ENCODE peak calls at places on chromosomes 2 and 18, in ten cellular contexts. P, B, T, J, D, O, U, W, R and G are unnamed samples. For H3K4me1, the result is how much of the 10 kb centered on the place peaks cover.

GRCh38 chr2:183078163-183078466 is 432 bp upstream of the DUSP19 start:
- DNase-seq in R (peak), W (no peak), J (no peak), U (no peak), O (no peak), P (no peak), D (no peak), B (no peak), T (no peak), G (no peak)

GRCh38 chr2:149611100-149611820 is 23.7 kb upstream of the MMADHC start:
- DNase-seq in U (peak), J (no peak), O (no peak), P (no peak), T (peak), W (no peak), B (no peak), D (no peak), R (peak), G (no peak)

GRCh38 chr2:29603341-29603740 is 318.0 kb downstream of the ALK start:
- DNase-seq in R (no peak), P (no peak), W (no peak), D (no peak), U (no peak), B (no peak), O (no peak), J (no peak), T (peak), G (no peak)

GRCh38 chr2:96842600-96842999 is 1.2 kb downstream of the ANKRD23 start:
- DNase-seq in W (no peak), U (no peak), R (no peak), O (no peak), P (no peak), B (no peak), J (no peak), T (peak), D (no peak), G (no peak)

GRCh38 chr2:211846031-211846400 is 692.6 kb downstream of the ERBB4 start:
- DNase-seq in R (no peak), U (no peak), W (no peak), B (no peak), J (no peak), O (no peak), D (no peak), P (no peak), T (no peak), G (no peak)

GRCh38 chr2:36329251-36329650 is 26.3 kb upstream of the CRIM1 start:
- DNase-seq in P (no peak), R (no peak), U (peak), J (peak), O (no peak), B (no peak), W (no peak), D (no peak), T (no peak), G (no peak)

GRCh38 chr2:219454217-219454616 is 19.6 kb downstream of the SPEG start:
- DNase-seq in T (no peak), W (no peak), J (peak), B (no peak), O (no peak), R (no peak), D (no peak), U (no peak), P (no peak), G (no peak)

GRCh38 chr18:21826641-21827302 is 86.2 kb downstream of the MIB1 start:
- DNase-seq in R (no peak), B (no peak), O (no peak), P (no peak), D (no peak), W (no peak), T (no peak), J (no peak), U (no peak), G (no peak)

GRCh38 chr2:219991116-219991515 is 363.7 kb downstream of the SLC4A3 start:
- DNase-seq in J (no peak), T (no peak), W (no peak), D (no peak), R (no peak), B (no peak), U (no peak), O (no peak), P (no peak), G (no peak)

DNA sequence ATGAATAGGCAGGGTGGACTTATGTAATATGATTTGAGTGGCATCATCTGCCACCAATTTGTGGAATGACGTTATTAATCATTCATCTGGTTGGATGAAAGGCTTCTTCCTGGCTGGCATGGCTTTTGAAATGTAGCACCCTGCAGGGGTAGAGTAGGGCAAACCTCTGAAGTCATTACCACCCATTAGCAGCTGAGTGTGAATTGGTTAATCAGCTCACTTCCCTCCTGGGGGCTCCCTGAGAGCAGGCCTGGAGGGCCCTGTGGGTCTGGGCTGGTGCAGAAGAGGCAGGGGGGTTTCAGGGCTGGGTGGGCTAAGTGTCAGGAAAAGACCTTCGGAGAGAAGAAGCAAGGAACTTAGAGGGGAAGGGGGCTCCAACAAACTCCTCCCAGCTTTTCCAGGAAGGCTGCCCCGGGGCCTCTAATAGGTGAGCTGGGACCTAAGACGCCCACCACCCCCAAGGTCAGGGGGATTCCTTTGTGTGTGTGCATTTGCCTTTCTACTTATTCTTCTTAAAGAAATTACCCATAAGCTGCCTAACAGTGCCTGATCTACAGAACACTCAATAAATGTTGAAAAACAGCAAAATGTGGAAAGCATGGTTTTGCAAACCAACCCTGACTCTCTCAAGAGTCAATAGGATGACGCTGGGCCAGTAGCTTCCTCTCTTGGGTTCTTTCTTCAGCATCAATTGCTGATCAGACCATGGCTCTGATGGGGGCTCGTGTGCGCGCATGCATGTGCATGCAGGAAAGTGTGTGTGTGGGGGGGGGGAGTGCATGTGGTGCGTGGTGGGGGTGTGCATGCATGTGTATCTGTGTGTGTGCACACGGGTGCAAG is 49.7 kb upstream of the ZNF516 start:
- DNase-seq in O (no peak), T (peak), W (no peak), U (no peak), D (no peak), J (no peak), P (no peak), B (no peak), R (no peak), G (no peak)
- H3K4me1 ChIP-seq in O (under half), T (under half), W (under half), U (under half), D (under half), J (under half), P (under half), B (under half), R (under half), G (under half)

DNA sequence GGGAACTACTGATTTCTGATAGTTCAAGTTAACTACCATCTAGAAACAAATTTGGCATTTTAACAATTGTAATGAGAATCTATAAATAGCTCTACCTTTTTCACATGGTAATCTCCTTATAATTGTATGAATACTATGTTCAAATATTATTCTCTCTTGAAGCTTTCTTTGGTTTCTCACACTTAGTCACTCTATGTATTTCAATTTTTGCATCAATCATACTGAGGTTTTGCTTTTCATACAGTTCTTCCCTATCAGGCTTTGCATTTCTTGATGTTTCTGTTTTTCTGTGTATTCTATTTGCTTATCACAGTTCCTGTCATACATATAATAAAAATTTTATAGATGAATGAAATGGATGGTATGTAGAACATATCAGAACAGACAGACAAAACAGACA is 16.0 kb downstream of the VPS54 start:
- DNase-seq in U (no peak), J (no peak), D (no peak), O (no peak), B (no peak), P (no peak), W (no peak), T (no peak), R (no peak), G (no peak)
- H3K4me1 ChIP-seq in U (under half), J (under half), D (under half), O (under half), B (under half), P (under half), W (under half), T (under half), R (under half), G (under half)

GRCh38 chr2:190678444-190679162 is 29.7 kb downstream of the NAB1 start:
- DNase-seq in O (no peak), P (no peak), R (no peak), J (peak), D (no peak), T (peak), W (no peak), B (no peak), U (no peak), G (no peak)
- H3K4me1 ChIP-seq in O (under half), P (under half), R (under half), J (under half), D (under half), T (under half), W (under half), B (under half), U (under half), G (under half)

DNA sequence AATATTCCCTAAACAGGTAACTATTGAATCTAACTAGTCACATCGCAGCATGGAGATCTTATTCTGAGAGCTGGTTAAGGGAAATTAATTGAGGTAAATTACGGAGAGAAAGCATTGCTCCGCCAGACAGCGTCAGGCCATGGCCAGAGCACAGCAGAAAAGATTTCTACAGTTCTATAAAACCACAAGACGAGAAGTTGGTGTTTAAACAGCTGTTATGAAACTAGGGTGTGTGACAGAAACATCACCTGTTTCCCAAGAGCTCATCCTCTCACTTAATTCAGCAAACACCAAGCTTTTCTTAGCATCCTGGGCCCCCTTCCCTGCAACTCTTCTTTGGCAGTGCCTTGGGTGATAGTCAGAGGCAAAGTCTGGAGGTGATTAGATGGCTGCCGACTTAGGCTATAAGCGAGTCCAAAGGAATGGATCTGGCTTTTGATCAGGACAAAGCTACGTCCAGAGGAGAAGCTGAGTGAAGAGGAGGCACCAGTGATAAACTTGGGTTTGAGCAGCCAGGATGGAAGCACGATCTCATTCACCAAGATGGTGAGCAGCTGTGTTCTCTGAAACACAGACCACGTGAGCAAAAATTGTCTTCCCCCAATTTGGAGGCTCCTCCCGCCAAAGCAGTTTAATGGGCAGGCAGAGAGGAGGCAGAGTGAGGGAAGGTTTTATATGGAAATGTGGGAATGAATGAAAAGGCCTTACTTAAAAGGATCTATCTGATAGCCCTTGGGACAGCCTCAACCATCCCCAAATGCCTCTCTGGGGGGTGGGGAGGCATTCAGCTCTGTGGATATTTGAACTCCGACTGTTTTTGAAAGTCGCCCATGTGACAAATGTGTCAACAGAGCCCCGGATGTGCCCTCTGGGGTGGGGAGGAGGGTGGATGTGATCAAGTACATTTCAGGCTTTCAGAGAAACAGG is 57.8 kb downstream of the PKDCC start:
- DNase-seq in D (peak), R (no peak), P (peak), B (no peak), T (no peak), U (no peak), J (no peak), O (no peak), W (no peak), G (no peak)
- H3K4me1 ChIP-seq in D (under half), R (under half), P (under half), B (under half), T (under half), U (under half), J (under half), O (under half), W (under half), G (under half)

GRCh38 chr2:168174761-168175160 is 72.6 kb downstream of the STK39 start:
- DNase-seq in U (no peak), O (no peak), J (no peak), T (no peak), B (no peak), W (no peak), D (no peak), R (no peak), P (no peak), G (no peak)
- H3K4me1 ChIP-seq in U (under half), O (half or more), J (under half), T (under half), B (under half), W (under half), D (under half), R (under half), P (under half), G (under half)

GRCh38 chr18:31607384-31607783 is 15.7 kb downstream of the TTR start:
- DNase-seq in O (no peak), B (no peak), T (no peak), W (no peak), J (no peak), P (no peak), R (no peak), D (no peak), U (no peak), G (no peak)
- H3K4me1 ChIP-seq in O (under half), B (under half), T (under half), W (under half), J (under half), P (under half), R (under half), D (under half), U (under half), G (under half)

GRCh38 chr2:43152186-43152585 is 74.2 kb downstream of the ZFP36L2 start:
- DNase-seq in D (no peak), B (no peak), U (no peak), P (no peak), R (no peak), J (no peak), W (no peak), O (no peak), T (no peak), G (no peak)
- H3K4me1 ChIP-seq in D (under half), B (under half), U (under half), P (under half), R (under half), J (under half), W (under half), O (under half), T (under half), G (under half)